ENCODE peak calls at places on chromosomes 13 and 19, in ten cellular contexts. B is kidney epithelial cell; T is CD8-positive, alpha-beta memory T cell; F is Peyer's patch; O is PC-9; K is breast epithelium; V is fibroblast of lung; A is lower lobe of right lung; N is psoas muscle; D is cardiac muscle cell. S is an unnamed sample. For H3K36me3, the result is how much of the 10 kb centered on the place peaks cover.

GRCh38 chr13:25802579-25802978 is 249.2 kb downstream of the SHISA2 start:
- DNase-seq in B (no peak), V (no peak), O (no peak), N (no peak), A (no peak), K (no peak), D (no peak), T (no peak), F (no peak), S (no peak)

GRCh38 chr19:35975608-35976214 is 19.3 kb upstream of the SDHAF1 start:
- DNase-seq in O (no peak), N (no peak), F (no peak), D (peak), V (peak), A (no peak), B (no peak), T (no peak), K (no peak), S (no peak)

GRCh38 chr19:16920816-16921529 is 32.2 kb downstream of the F2RL3 start:
- DNase-seq in F (no peak), B (no peak), D (peak), N (peak), T (no peak), K (no peak), A (no peak), V (peak), O (peak), S (no peak)

GRCh38 chr13:43132228-43132627 is 108.8 kb downstream of the DNAJC15 start:
- DNase-seq in T (no peak), F (no peak), O (peak), B (peak), V (peak), D (peak), A (no peak), K (no peak), N (no peak), S (no peak)

GRCh38 chr13:113087923-113088690 is 17.5 kb upstream of the F7 start:
- DNase-seq in N (no peak), V (no peak), A (peak), F (no peak), D (no peak), K (no peak), B (no peak), T (no peak), O (no peak), S (no peak)

GRCh38 chr13:102699419-102699961 is 4.6 kb upstream of the METTL21C start:
- DNase-seq in F (no peak), K (no peak), D (no peak), T (no peak), O (no peak), B (no peak), V (no peak), A (no peak), N (no peak), S (no peak)

GRCh38 chr19:14404322-14404721 is 14.8 kb downstream of the DDX39A start:
- DNase-seq in F (no peak), B (no peak), N (no peak), V (no peak), A (no peak), K (no peak), O (no peak), D (no peak), T (no peak), S (no peak)

GRCh38 chr19:10214784-10215183 is 16.3 kb downstream of the S1PR2 start:
- DNase-seq in K (no peak), T (no peak), O (peak), N (no peak), D (no peak), V (peak), B (no peak), F (no peak), A (no peak), S (no peak)

GRCh38 chr19:41915248-41916032 is 12.8 kb downstream of the ERFL start:
- DNase-seq in F (no peak), K (no peak), D (no peak), V (no peak), O (no peak), T (no peak), N (no peak), B (no peak), A (no peak), S (no peak)

GRCh38 chr13:35720690-35721554 is 244.4 kb upstream of the MAB21L1 start:
- DNase-seq in D (peak), V (peak), O (peak), B (no peak), F (no peak), K (no peak), T (peak), A (peak), N (peak), S (no peak)

GRCh38 chr19:55210120-55210493 is 806 bp upstream of the PTPRH start:
- DNase-seq in A (no peak), O (peak), K (no peak), D (peak), B (peak), N (no peak), T (no peak), V (peak), F (no peak), S (no peak)

GRCh38 chr19:48842744-48843162 is 6.5 kb upstream of the HSD17B14 start:
- DNase-seq in K (no peak), B (no peak), V (peak), T (peak), A (no peak), D (peak), F (no peak), N (no peak), O (peak), S (peak)

GRCh38 chr13:25300861-25301346 is 521 bp upstream of the NUP58 start:
- DNase-seq in A (peak), V (no peak), D (peak), F (peak), K (no peak), T (no peak), B (no peak), N (peak), O (no peak), S (peak)

GRCh38 chr13:52832268-52832667 is 16.2 kb downstream of the PCDH8 start:
- DNase-seq in D (no peak), T (no peak), K (no peak), B (no peak), A (no peak), O (no peak), F (no peak), N (no peak), V (no peak), S (no peak)

GRCh38 chr19:4567584-4568071 is 8.1 kb upstream of the SEMA6B start:
- DNase-seq in F (peak), O (peak), D (peak), A (peak), T (peak), V (no peak), N (peak), K (no peak), B (no peak), S (peak)

GRCh38 chr13:51324714-51325440 is 14.6 kb upstream of the SERPINE3 start:
- DNase-seq in O (no peak), A (no peak), K (no peak), V (no peak), D (no peak), B (no peak), F (no peak), T (no peak), N (no peak), S (no peak)

GRCh38 chr19:11038511-11038910 is 50.8 kb upstream of the LDLR start:
- DNase-seq in A (no peak), O (no peak), B (no peak), F (no peak), D (no peak), K (no peak), V (no peak), T (no peak), N (no peak), S (no peak)

GRCh38 chr19:45785781-45786532 is 3.7 kb upstream of the DMPK start:
- DNase-seq in V (no peak), T (no peak), D (no peak), K (no peak), N (no peak), O (no peak), B (no peak), A (no peak), F (peak), S (no peak)

GRCh38 chr13:38398810-38399493 is 49.3 kb downstream of the UFM1 start:
- DNase-seq in K (no peak), D (peak), F (no peak), O (no peak), T (no peak), A (no peak), N (no peak), B (peak), V (peak), S (no peak)

GRCh38 chr13:20106751-20107150 is 54.1 kb downstream of the GJA3 start:
- DNase-seq in V (no peak), A (no peak), D (no peak), O (no peak), B (no peak), K (no peak), N (no peak), F (no peak), T (no peak), S (no peak)

GRCh38 chr19:35231956-35232746 is 3.6 kb upstream of the FAM187B start:
- DNase-seq in O (no peak), N (no peak), V (no peak), D (no peak), A (no peak), T (no peak), B (no peak), F (no peak), K (no peak), S (no peak)

GRCh38 chr13:52036037-52036436 is 11.5 kb downstream of the UTP14C start:
- DNase-seq in T (no peak), O (no peak), F (no peak), B (no peak), K (no peak), A (no peak), N (no peak), D (no peak), V (no peak), S (no peak)

GRCh38 chr13:46386426-46386995 is 541 bp downstream of the RUBCNL start:
- DNase-seq in F (no peak), A (no peak), O (no peak), V (no peak), T (no peak), K (no peak), N (no peak), D (no peak), B (no peak), S (no peak)

GRCh38 chr19:34943861-34944573 is 17.3 kb downstream of the ZNF30 start:
- DNase-seq in F (no peak), B (no peak), A (no peak), T (no peak), D (no peak), N (no peak), O (no peak), V (no peak), K (no peak), S (no peak)

GRCh38 chr13:35768126-35768525 is 291.6 kb upstream of the MAB21L1 start:
- DNase-seq in T (no peak), V (no peak), D (no peak), F (no peak), K (no peak), N (no peak), O (no peak), A (no peak), B (no peak), S (no peak)

GRCh38 chr13:78428646-78429045 is 174.7 kb downstream of the POU4F1 start:
- DNase-seq in K (no peak), B (no peak), N (no peak), O (no peak), V (no peak), T (no peak), D (no peak), F (no peak), A (no peak), S (no peak)

GRCh38 chr13:100789968-100790367 is 115.4 kb upstream of the TMTC4 start:
- DNase-seq in A (no peak), T (no peak), K (no peak), F (no peak), D (no peak), O (no peak), N (no peak), B (no peak), V (peak), S (no peak)

GRCh38 chr13:51534075-51534817 is 50.0 kb upstream of the WDFY2 start:
- DNase-seq in O (no peak), A (peak), T (peak), K (no peak), V (no peak), D (no peak), N (peak), B (no peak), F (no peak), S (peak)

GRCh38 chr13:34464011-34464410 is 478.1 kb upstream of the NBEA start:
- DNase-seq in B (no peak), T (no peak), V (peak), O (no peak), N (no peak), A (no peak), D (peak), F (no peak), K (no peak), S (no peak)

GRCh38 chr19:29512748-29513147 is 13.0 kb upstream of the VSTM2B start:
- DNase-seq in D (no peak), F (no peak), O (no peak), V (no peak), B (no peak), T (no peak), N (no peak), K (no peak), A (no peak), S (no peak)

GRCh38 chr13:48214519-48215121 is 18.4 kb upstream of the ITM2B start:
- DNase-seq in D (no peak), F (no peak), V (no peak), N (no peak), T (no peak), B (no peak), K (no peak), O (no peak), A (no peak), S (peak)

GRCh38 chr19:46410205-46411087 is 2.9 kb downstream of the CCDC8 start:
- DNase-seq in V (no peak), K (no peak), D (no peak), A (peak), F (no peak), N (no peak), O (no peak), T (no peak), B (no peak), S (no peak)

GRCh38 chr19:13869324-13869723 is 7.6 kb upstream of the NANOS3 start:
- DNase-seq in K (no peak), A (no peak), F (no peak), V (no peak), B (no peak), N (no peak), T (no peak), D (no peak), O (no peak), S (no peak)

GRCh38 chr19:49422407-49423277 is 599 bp downstream of the PTH2 start:
- DNase-seq in A (no peak), V (peak), B (no peak), O (no peak), F (no peak), N (peak), T (peak), K (no peak), D (peak), S (no peak)

GRCh38 chr19:46659151-46660007 is 1.6 kb downstream of the DACT3 start:
- DNase-seq in B (no peak), V (no peak), A (peak), O (peak), D (peak), K (no peak), F (no peak), N (no peak), T (no peak), S (no peak)

GRCh38 chr19:13172335-13173128 is 22.3 kb downstream of the IER2 start:
- DNase-seq in K (peak), N (peak), A (peak), F (peak), O (peak), V (peak), T (peak), B (no peak), D (peak), S (peak)

GRCh38 chr19:29029271-29029670 is 183.7 kb downstream of the UQCRFS1 start:
- DNase-seq in D (no peak), N (no peak), V (no peak), F (no peak), B (no peak), O (no peak), A (no peak), K (no peak), T (no peak), S (no peak)

DNA sequence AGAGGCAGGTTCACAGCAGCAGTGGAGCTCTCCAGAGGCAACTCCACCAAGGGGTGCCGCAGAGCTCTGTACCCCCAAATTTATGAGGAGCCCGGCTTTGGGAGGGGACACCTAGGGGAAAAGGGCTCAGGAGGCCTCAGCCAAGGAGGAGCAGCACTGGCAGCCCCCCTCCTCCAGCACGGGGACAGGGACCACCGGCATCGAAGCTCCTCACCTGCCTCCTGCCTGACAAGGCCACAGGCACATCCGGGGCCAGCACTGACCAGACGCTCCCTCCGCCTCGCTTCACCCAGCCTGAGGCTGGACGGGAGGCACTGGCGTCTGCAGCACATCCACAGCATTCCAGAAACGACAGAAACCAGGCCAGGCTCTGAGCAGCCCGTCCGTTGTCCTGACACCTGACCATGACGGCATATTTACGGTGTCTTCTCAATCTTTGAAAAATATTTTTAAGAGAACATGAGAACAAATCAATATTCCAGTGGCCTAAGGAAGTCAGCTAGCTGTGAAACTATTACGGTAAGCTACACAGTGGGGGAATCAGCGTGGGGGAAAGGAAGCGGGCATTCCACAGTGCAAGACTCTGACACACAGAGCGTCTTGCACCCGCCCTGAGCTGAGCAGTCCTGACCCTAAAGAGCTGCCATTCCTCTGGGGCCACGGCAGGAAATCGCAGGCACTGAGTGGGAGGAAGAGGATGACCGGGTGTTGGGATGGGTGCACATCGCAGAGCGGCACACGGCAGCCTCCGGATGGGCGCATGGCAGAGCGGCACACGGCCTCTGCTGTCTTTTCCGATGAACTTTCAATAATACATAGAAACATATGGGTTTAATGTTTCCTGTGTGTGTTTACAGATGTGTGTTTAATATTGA is 26.8 kb downstream of the RASA3 start:
- DNase-seq in F (peak), V (no peak), K (no peak), D (no peak), A (no peak), O (no peak), T (no peak), B (no peak), N (peak), S (no peak)
- H3K36me3 ChIP-seq in F (under half), V (under half), K (under half), D (under half), A (under half), O (under half), T (under half), B (under half), N (under half), S (under half)

DNA sequence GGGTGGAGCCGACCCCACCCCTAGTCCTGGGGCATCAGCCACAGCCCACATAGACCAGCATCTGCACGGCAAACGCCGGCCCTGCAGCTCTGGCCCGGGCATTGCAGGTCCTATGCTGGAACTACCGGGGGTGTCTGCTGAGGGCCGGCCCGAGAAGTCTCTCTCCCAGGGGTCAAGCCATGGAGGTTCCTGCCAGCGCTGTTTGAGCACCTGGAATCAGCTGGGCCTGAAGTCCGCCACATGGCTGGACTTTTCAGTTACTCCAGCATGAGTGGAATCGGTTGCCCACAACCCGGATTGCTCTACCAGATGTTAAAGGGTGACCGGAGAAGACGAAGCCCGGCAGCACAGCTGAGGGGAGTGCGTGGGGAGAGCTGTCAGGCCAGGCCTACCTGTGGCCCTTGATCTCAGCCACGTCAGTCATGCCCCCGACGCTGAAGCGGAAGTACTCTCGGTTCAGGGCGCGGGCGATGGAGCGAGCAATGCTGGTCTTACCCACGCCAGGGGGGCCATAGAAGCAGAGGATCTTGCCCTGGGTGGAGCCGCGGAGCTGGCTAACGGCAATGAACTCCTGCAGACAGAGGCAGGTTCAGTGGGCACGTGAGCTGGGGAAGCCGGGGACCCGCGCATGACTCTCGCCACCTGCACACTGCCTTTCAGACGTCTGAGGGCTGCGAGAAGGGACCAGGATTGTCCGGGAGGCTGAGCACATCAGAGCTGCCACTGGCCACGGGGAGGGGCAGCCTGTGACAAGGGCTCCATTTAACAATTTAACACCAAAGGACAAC is 8.7 kb downstream of the RPL36 start:
- DNase-seq in B (no peak), O (no peak), D (no peak), A (no peak), V (no peak), K (no peak), F (no peak), N (no peak), T (no peak), S (no peak)
- H3K36me3 ChIP-seq in B (under half), O (under half), D (under half), A (half or more), V (under half), K (under half), F (half or more), N (half or more), T (under half), S (under half)

DNA sequence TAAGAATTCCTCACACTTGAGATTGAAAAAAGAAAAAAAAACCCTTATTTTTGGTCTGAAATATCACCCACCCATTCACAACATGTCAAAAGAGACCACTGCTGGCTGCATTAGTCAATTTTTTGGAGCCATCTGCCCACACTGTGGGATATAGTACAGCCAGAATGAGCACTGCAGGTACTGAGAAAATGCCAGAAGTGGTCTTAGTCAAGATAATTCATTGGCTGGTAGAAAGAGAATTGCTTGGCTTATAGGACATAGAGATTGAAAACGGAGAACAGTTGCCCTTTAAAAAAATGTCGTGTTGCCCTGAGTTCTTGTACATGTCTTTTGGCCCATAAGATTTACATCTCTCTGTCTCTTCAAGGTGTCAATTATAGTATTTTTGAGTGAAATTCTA is 1899.5 kb downstream of the OLFM4 start:
- DNase-seq in B (no peak), T (no peak), F (no peak), V (no peak), O (no peak), D (no peak), A (no peak), K (no peak), N (no peak), S (no peak)
- H3K36me3 ChIP-seq in B (under half), T (under half), F (under half), V (under half), O (under half), D (under half), A (under half), K (under half), N (under half), S (under half)

DNA sequence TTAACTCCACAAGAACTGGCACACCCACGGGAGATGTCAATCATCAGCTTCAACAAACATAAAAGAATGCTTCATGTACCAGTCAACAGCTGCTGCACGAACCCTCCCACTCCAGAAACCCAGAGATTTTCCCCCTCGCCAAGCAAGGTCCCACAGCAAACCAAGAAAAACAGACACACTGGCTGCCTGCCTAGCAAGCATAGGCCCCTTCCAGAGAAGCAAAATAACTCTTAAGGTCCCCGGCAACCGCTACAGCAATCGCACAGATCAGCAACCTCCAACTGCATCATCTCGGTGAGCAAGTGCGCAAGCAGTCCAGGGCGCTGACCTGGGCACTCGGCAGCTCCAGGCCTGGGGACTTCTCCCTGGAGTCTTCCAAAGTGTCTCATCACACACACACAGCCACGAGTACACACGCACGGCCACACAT is 125.2 kb downstream of the STK24 start:
- DNase-seq in D (peak), A (no peak), N (peak), O (no peak), F (no peak), K (no peak), T (no peak), B (no peak), V (peak), S (no peak)
- H3K36me3 ChIP-seq in D (under half), A (half or more), N (half or more), O (half or more), F (half or more), K (under half), T (under half), B (under half), V (under half), S (under half)

S was measured in CD8-positive, alpha-beta T cell.